ENCODE peak calls at places on chromosomes 3 and 15, in four cellular contexts. One of them, this sample, is unnamed.

GRCh38 chr3:58079773-58080172 is 71.6 kb downstream of the FLNB start:
- DNase-seq in GM12878: no peak
- DNase-seq in HCT116: no peak
- DNase-seq in H1: no peak
- DNase-seq in this sample: no peak

GRCh38 chr3:71495708-71496472 is 87.6 kb downstream of the FOXP1 start:
- DNase-seq in H1: no peak
- DNase-seq in HCT116: no peak
- DNase-seq in GM12878: no peak
- DNase-seq in this sample: peak; percentile 5

GRCh38 chr3:186828340-186828739 is 14.2 kb upstream of the ADIPOQ start:
- DNase-seq in H1: no peak
- DNase-seq in HCT116: no peak
- DNase-seq in GM12878: no peak
- DNase-seq in this sample: no peak

GRCh38 chr3:131072845-131073244 is 46.2 kb downstream of the NEK11 start:
- DNase-seq in GM12878: no peak
- DNase-seq in HCT116: no peak
- DNase-seq in H1: no peak
- DNase-seq in this sample: no peak

GRCh38 chr15:88703533-88703932 is 64.7 kb downstream of the ISG20 start:
- DNase-seq in GM12878: no peak
- DNase-seq in H1: no peak
- DNase-seq in HCT116: no peak
- DNase-seq in this sample: no peak

GRCh38 chr3:196688349-196688748 is 23.7 kb downstream of the CEP19 start:
- DNase-seq in H1: no peak
- DNase-seq in HCT116: no peak
- DNase-seq in GM12878: no peak
- DNase-seq in this sample: no peak

GRCh38 chr3:87333393-87333892 is 57.1 kb upstream of the POU1F1 start:
- DNase-seq in H1: no peak
- DNase-seq in HCT116: peak; percentile 79
- DNase-seq in GM12878: no peak
- DNase-seq in this sample: peak; percentile 83

GRCh38 chr3:62415312-62415791 is 42.0 kb upstream of the FEZF2 start:
- DNase-seq in HCT116: no peak
- DNase-seq in H1: peak; percentile 83
- DNase-seq in GM12878: no peak
- DNase-seq in this sample: no peak

GRCh38 chr15:78325092-78325843 is 14.9 kb upstream of the CRABP1 start:
- DNase-seq in HCT116: no peak
- DNase-seq in GM12878: no peak
- DNase-seq in H1: no peak
- DNase-seq in this sample: no peak

GRCh38 chr3:179688847-179689246 is 36.0 kb downstream of the USP13 start:
- DNase-seq in HCT116: no peak
- DNase-seq in GM12878: no peak
- DNase-seq in H1: no peak
- DNase-seq in this sample: no peak

GRCh38 chr3:168951368-168951767 is 712.1 kb downstream of the MECOM start:
- DNase-seq in H1: no peak
- DNase-seq in GM12878: no peak
- DNase-seq in HCT116: peak; percentile 24
- DNase-seq in this sample: peak; percentile 24

GRCh38 chr3:194810076-194810475 is 124.4 kb downstream of the FAM43A start:
- DNase-seq in GM12878: no peak
- DNase-seq in HCT116: no peak
- DNase-seq in H1: no peak
- DNase-seq in this sample: no peak

GRCh38 chr15:78317145-78317836 is 17.9 kb upstream of the SKIC8 start:
- DNase-seq in H1: no peak
- DNase-seq in HCT116: no peak
- DNase-seq in GM12878: no peak
- DNase-seq in this sample: no peak

GRCh38 chr15:41465822-41466421 is 27.8 kb upstream of the ITPKA start:
- DNase-seq in HCT116: peak; percentile 45
- DNase-seq in GM12878: no peak
- DNase-seq in H1: no peak
- DNase-seq in this sample: peak; percentile 50

GRCh38 chr3:174125267-174125844 is 727.8 kb downstream of the NLGN1 start:
- DNase-seq in GM12878: no peak
- DNase-seq in H1: no peak
- DNase-seq in HCT116: peak; percentile 31
- DNase-seq in this sample: peak; percentile 2

GRCh38 chr15:71254503-71254902 is 139.2 kb downstream of the THSD4 start:
- DNase-seq in GM12878: no peak
- DNase-seq in H1: no peak
- DNase-seq in HCT116: no peak
- DNase-seq in this sample: no peak

GRCh38 chr3:112134335-112135124 is 1.5 kb upstream of the GCSAM start:
- DNase-seq in H1: no peak
- DNase-seq in GM12878: no peak
- DNase-seq in HCT116: no peak
- DNase-seq in this sample: no peak

GRCh38 chr3:118267588-118267987 is 767.1 kb downstream of the IGSF11 start:
- DNase-seq in GM12878: no peak
- DNase-seq in HCT116: no peak
- DNase-seq in H1: no peak
- DNase-seq in this sample: no peak

GRCh38 chr3:118262800-118263402 is 771.7 kb downstream of the IGSF11 start:
- DNase-seq in H1: no peak
- DNase-seq in HCT116: no peak
- DNase-seq in GM12878: no peak
- DNase-seq in this sample: no peak
- TF ChIP-seq ZNF274 in H1: no peak
- TF ChIP-seq ZNF274 in HCT116: no peak
- TF ChIP-seq ZNF274 in GM12878: no peak
- TF ChIP-seq ZNF274 in this sample: no peak

GRCh38 chr3:24141548-24141947 is 196.5 kb downstream of the NR1D2 start:
- DNase-seq in HCT116: no peak
- DNase-seq in H1: no peak
- DNase-seq in GM12878: no peak
- DNase-seq in this sample: no peak

GRCh38 chr3:24138876-24139256 is 193.8 kb downstream of the NR1D2 start:
- DNase-seq in H1: no peak
- DNase-seq in GM12878: no peak
- DNase-seq in HCT116: no peak
- DNase-seq in this sample: no peak

GRCh38 chr3:24137354-24137753 is 192.3 kb downstream of the NR1D2 start:
- DNase-seq in HCT116: no peak
- DNase-seq in GM12878: no peak
- DNase-seq in H1: no peak
- DNase-seq in this sample: no peak

GRCh38 chr3:24137958-24138875 is 193.1 kb downstream of the NR1D2 start:
- DNase-seq in GM12878: no peak
- DNase-seq in H1: no peak
- DNase-seq in HCT116: no peak
- DNase-seq in this sample: no peak

DNA sequence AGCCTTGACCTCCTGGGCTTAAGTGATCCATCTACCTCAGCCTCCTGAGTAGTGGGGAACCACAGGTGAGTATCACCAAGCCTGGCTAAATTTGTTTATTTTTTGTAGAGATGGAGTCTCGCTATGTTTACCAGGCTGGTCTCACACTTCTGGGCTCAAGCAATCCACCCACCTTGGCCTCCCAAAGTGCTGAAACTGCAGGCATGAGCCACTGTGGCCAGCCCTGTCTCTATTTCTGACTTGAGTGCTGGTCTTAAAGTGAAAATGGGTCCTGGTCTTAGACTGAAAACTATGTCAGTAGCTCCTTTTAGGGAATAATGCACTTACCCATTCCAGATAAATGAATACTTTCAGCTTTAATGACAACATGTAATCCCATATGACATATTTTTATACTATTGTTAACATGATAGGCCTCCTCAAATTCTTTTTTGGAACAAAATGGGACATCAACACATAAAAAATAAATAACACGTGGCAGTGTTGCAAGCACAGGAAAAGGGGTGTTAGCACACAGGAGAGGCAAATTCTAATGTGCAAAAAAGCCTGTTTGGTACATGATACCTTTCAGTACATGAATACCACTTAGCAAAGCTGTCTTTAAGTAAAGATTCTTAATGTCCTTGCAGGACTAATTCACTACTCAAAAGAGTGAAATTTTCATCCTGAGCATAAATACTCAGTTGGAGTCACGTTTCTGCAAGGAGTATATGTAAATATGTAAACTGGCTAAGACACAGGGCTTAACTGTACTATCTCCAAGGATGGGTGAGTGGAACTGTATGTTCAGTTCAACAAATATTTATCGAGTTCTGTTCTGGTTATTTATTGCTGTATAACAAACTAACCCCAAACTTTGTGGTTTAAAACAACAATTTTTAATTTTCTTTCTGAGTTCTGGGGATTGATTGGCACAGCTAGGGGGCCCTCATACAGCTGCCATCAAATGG is 194.7 kb downstream of the NR1D2 start:
- DNase-seq in GM12878: no peak
- DNase-seq in HCT116: no peak
- DNase-seq in H1: no peak
- DNase-seq in this sample: no peak
- H3K27ac ChIP-seq in GM12878: no peak overlapping the region
- H3K27ac ChIP-seq in HCT116: no peak overlapping the region
- H3K27ac ChIP-seq in H1: no peak overlapping the region
- H3K27ac ChIP-seq in this sample: no peak overlapping the region

GRCh38 chr3:101065962-101066361 is 72.7 kb upstream of the ABI3BP start:
- DNase-seq in GM12878: no peak
- DNase-seq in H1: no peak
- DNase-seq in HCT116: no peak
- DNase-seq in this sample: peak; percentile 4
- TF ChIP-seq ZNF274 in GM12878: no peak
- TF ChIP-seq ZNF274 in H1: no peak
- TF ChIP-seq ZNF274 in HCT116: no peak
- TF ChIP-seq ZNF274 in this sample: no peak

GRCh38 chr3:44098666-44099065 is 143.0 kb upstream of the TOPAZ1 start:
- DNase-seq in H1: no peak
- DNase-seq in GM12878: no peak
- DNase-seq in HCT116: no peak
- DNase-seq in this sample: no peak
- H3K27ac ChIP-seq in H1: no peak overlapping the region
- H3K27ac ChIP-seq in GM12878: no peak overlapping the region
- H3K27ac ChIP-seq in HCT116: no peak overlapping the region
- H3K27ac ChIP-seq in this sample: no peak overlapping the region

DNA sequence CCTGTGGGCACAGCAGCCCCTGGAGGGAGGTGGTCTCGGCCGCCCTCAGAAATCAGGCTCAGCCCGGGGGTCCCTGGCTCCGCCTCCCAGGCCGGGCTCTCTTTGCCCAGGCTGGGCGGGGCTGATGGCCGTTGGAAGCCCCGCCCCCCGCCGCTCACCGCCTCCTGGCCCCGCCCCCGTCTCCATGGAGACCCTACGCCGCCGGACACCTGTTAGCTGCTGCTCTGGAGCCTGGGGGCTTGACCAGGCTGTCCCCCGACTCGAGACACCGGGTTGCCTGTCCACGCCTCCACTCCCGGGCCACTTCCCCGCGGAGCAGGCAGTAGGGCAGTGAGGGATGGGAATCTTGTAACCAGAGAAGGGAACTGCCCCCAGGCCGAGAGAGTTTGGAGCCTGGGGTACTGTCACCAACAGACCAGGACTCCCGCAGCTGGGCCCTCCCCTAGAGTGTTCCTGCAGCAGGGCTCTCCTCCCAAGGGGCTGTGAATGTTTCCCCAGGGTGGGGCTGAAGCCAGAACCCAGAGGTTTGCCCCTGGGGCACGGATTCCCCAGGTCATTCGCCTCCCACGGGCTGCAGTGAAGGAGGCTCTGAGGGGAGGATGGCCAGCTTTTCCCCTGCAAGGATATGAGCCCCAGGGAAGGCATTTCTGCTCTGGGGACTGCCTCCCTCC is 27.8 kb upstream of the RPL32 start:
- DNase-seq in H1: no peak
- DNase-seq in HCT116: no peak
- DNase-seq in GM12878: no peak
- DNase-seq in this sample: no peak
- TF ChIP-seq ZNF274 in H1: no peak
- TF ChIP-seq ZNF274 in HCT116: no peak
- TF ChIP-seq ZNF274 in GM12878: no peak
- TF ChIP-seq ZNF274 in this sample: no peak

GRCh38 chr15:85044894-85045293 is 63.2 kb downstream of the PDE8A start:
- DNase-seq in HCT116: no peak
- DNase-seq in GM12878: no peak
- DNase-seq in H1: no peak
- DNase-seq in this sample: no peak

GRCh38 chr15:85047271-85047948 is 65.8 kb downstream of the PDE8A start:
- DNase-seq in HCT116: no peak
- DNase-seq in GM12878: no peak
- DNase-seq in H1: no peak
- DNase-seq in this sample: peak; percentile 95

GRCh38 chr15:85049805-85050204 is 68.1 kb downstream of the PDE8A start:
- DNase-seq in GM12878: no peak
- DNase-seq in H1: no peak
- DNase-seq in HCT116: no peak
- DNase-seq in this sample: no peak

GRCh38 chr15:85045615-85046014 is 64.0 kb downstream of the PDE8A start:
- DNase-seq in H1: no peak
- DNase-seq in HCT116: no peak
- DNase-seq in GM12878: no peak
- DNase-seq in this sample: no peak

GRCh38 chr15:85048430-85048829 is 66.8 kb downstream of the PDE8A start:
- DNase-seq in H1: no peak
- DNase-seq in HCT116: no peak
- DNase-seq in GM12878: no peak
- DNase-seq in this sample: no peak
- H3K27ac ChIP-seq in H1: no peak overlapping the region
- H3K27ac ChIP-seq in HCT116: no peak overlapping the region
- H3K27ac ChIP-seq in GM12878: no peak overlapping the region
- H3K27ac ChIP-seq in this sample: peak overlapping the region; percentile 81

GRCh38 chr15:31934821-31935220 is 95.5 kb upstream of the CHRNA7 start:
- DNase-seq in H1: no peak
- DNase-seq in GM12878: no peak
- DNase-seq in HCT116: no peak
- DNase-seq in this sample: no peak
- TF ChIP-seq ZNF274 in H1: no peak
- TF ChIP-seq ZNF274 in GM12878: no peak
- TF ChIP-seq ZNF274 in HCT116: no peak
- TF ChIP-seq ZNF274 in this sample: no peak

This sample was measured in HepG2.